ENCODE peak calls at places on chromosomes 6 and 20, in seven cellular contexts. B, J, C, I, V, O and A are unnamed samples.

GRCh38 chr6:52407467-52407866 is 12.7 kb upstream of the EFHC1 start:
- DNase-seq in V (peak; percentile 42), I (peak; percentile 75), C (peak; percentile 61), J (no peak), B (peak; percentile 77), O (peak; percentile 36), A (peak; percentile 84)

GRCh38 chr6:73200735-73201134 is 24.6 kb downstream of the KHDC1L start:
- DNase-seq in J (no peak), B (no peak), V (no peak), I (no peak), C (peak; percentile 6), O (no peak), A (no peak)

GRCh38 chr6:119881416-119881815 is 531.9 kb upstream of the MAN1A1 start:
- DNase-seq in C (no peak), I (no peak), V (peak; percentile 12), B (no peak), J (no peak), O (no peak), A (no peak)

GRCh38 chr6:105364243-105364642 is 38.6 kb downstream of the PREP start:
- DNase-seq in J (peak; percentile 97), V (no peak), I (no peak), B (no peak), O (no peak), C (no peak), A (no peak)

GRCh38 chr6:73388433-73388799 is 6.2 kb upstream of the DDX43 start:
- DNase-seq in O (no peak), I (no peak), C (no peak), B (no peak), J (no peak), V (no peak), A (no peak)

GRCh38 chr20:12047838-12048432 is 130.2 kb downstream of the BTBD3 start:
- DNase-seq in O (no peak), V (peak; percentile 39), J (no peak), B (no peak), I (no peak), C (peak; percentile 74), A (no peak)

GRCh38 chr6:130583268-130583667 is 217.5 kb downstream of the TMEM200A start:
- DNase-seq in J (no peak), B (peak; percentile 15), O (no peak), V (no peak), C (no peak), I (peak; percentile 17), A (no peak)

GRCh38 chr20:383889-384288 is 3.3 kb downstream of the TRIB3 start:
- DNase-seq in I (no peak), O (no peak), J (no peak), C (no peak), V (no peak), B (no peak), A (no peak)

GRCh38 chr6:28903686-28904085 is 20.1 kb downstream of the TRIM27 start:
- DNase-seq in V (no peak), C (no peak), I (no peak), J (no peak), O (no peak), B (no peak), A (no peak)

GRCh38 chr20:17709361-17710293 is 9.9 kb downstream of the BANF2 start:
- DNase-seq in I (no peak), V (no peak), O (no peak), J (no peak), B (no peak), C (no peak), A (no peak)

GRCh38 chr20:17712201-17712600 is 12.4 kb downstream of the BANF2 start:
- DNase-seq in C (no peak), I (no peak), V (no peak), B (no peak), J (no peak), O (no peak), A (no peak)

GRCh38 chr20:17708675-17709360 is 9.1 kb downstream of the BANF2 start:
- DNase-seq in V (no peak), I (no peak), J (no peak), C (peak; percentile 30), O (no peak), B (peak; percentile 15), A (no peak)

GRCh38 chr20:17712708-17713107 is 12.9 kb downstream of the BANF2 start:
- DNase-seq in I (no peak), V (peak; percentile 54), O (no peak), C (peak; percentile 84), B (no peak), J (no peak), A (no peak)

DNA sequence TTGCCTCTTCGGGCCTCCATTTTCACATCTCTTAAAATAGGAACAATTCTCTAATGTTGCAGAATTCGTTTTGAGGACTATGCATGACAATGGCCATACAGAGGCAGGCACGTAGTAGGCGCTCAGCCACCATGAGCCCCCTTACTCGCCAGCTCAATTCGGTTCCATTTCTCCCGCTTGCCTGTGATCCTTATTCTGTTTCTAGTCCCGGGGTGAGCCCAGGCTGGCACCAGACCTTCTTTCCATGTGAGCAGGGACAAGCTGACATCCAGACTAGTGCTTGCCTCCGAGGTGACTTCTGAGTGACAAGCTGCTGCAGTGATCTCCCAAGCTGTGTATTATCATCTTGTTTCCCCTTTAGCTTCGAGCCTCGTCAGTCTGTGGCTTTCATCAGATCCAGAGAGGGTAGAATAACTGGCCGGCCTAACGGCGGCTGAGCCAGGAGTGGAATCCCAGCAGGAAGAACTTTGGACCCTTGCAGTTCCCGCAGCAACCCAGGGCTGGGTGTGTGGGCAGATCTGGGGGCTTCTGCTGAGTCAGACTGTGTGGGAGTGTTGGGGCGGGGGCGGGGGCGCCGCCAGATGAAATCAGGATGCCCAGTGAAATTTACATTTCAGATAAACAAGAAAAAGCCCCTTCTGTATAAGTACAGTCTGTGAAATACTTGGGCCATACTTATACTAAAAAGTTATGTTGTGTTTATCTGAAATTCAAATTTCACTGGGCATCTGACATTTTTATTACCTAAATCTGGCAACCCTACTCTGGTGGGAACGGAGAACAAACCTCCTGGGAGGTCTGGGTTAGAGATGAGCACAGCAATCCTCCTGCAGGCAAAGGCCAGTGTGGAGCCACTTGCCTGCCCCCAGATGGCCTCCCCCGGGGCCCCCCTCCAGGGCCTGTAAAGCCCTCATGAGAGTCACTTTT is 10.9 kb downstream of the BANF2 start:
- DNase-seq in J (no peak), V (no peak), I (peak; percentile 15), O (no peak), C (peak; percentile 34), B (peak; percentile 14), A (no peak)
- H2AFZ ChIP-seq in J (no peak overlapping the region), V (peak overlapping the region; percentile 50), I (peak overlapping the region; percentile 97), O (peak overlapping the region; percentile 86), C (peak overlapping the region; percentile 64), B (peak overlapping the region; percentile 13), A (no peak overlapping the region)

DNA sequence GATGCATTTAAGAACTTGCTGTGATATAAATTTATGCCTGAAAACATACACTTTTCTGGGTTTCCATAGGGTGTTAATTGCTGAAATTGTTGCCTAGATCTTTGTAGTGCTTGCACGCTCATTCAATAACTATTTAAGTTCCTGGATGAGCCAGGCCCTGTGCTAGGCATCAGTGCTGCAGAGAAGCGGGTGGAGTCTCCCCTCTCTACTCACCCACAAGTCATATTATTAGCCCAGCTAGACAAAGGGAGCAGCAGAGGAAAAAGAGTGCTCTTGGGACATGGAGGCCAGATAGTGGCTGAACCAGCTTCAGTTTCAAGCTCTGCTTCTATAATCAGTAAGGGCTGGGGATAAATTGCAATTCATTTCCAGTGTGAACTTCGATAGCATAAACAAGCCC is 329.1 kb downstream of the TFAP2B start:
- DNase-seq in V (no peak), J (no peak), I (no peak), B (no peak), O (no peak), C (no peak), A (no peak)
- H2AFZ ChIP-seq in V (no peak overlapping the region), J (no peak overlapping the region), I (no peak overlapping the region), B (peak overlapping the region; percentile 19), O (peak overlapping the region; percentile 5), C (no peak overlapping the region), A (no peak overlapping the region)

GRCh38 chr6:111219785-111220184 is 132.5 kb downstream of the SLC16A10 start:
- DNase-seq in O (no peak), I (no peak), C (no peak), J (no peak), B (no peak), V (no peak), A (no peak)

GRCh38 chr6:111215134-111215533 is 127.8 kb downstream of the SLC16A10 start:
- DNase-seq in B (no peak), V (peak; percentile 33), O (no peak), J (no peak), I (no peak), C (no peak), A (no peak)

GRCh38 chr6:111222341-111222740 is 135.0 kb downstream of the SLC16A10 start:
- DNase-seq in O (no peak), V (no peak), C (no peak), J (no peak), I (no peak), B (no peak), A (no peak)

GRCh38 chr6:111221804-111222203 is 134.5 kb downstream of the SLC16A10 start:
- DNase-seq in J (no peak), V (no peak), C (no peak), I (no peak), B (peak; percentile 25), O (no peak), A (no peak)

DNA sequence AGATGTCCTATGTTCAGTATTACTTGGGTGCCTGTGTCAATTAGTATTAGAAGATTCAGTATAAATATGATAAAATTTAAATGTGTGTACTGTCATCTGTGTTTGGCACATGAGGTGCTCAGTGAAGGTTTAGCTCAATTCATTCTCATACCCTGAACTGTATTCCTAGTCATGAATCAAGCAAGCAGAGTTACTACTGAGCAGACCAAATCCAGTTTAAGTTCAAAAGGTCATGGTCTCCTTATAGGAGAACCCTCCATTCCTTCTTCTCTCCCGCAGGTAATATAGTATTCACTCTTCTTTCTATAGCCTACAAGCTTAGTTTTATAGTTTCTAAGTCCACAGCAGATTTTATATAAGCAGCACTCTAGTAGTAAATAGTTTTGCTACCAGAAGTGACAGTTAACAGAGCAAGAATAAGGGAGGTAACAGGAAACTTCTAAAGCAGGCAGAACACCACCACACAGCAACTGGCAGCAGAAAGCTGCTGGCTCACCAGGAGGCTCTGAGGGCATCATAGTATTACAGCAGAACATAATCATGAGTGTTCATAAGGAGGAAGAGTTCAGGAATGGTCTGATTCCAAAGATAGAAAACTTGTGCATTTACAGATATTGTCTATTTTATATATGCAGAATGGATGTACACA is 133.2 kb downstream of the SLC16A10 start:
- DNase-seq in C (no peak), B (no peak), O (no peak), V (no peak), J (no peak), I (no peak), A (no peak)
- H2AFZ ChIP-seq in C (no peak overlapping the region), B (no peak overlapping the region), O (no peak overlapping the region), V (no peak overlapping the region), J (no peak overlapping the region), I (no peak overlapping the region), A (no peak overlapping the region)

DNA sequence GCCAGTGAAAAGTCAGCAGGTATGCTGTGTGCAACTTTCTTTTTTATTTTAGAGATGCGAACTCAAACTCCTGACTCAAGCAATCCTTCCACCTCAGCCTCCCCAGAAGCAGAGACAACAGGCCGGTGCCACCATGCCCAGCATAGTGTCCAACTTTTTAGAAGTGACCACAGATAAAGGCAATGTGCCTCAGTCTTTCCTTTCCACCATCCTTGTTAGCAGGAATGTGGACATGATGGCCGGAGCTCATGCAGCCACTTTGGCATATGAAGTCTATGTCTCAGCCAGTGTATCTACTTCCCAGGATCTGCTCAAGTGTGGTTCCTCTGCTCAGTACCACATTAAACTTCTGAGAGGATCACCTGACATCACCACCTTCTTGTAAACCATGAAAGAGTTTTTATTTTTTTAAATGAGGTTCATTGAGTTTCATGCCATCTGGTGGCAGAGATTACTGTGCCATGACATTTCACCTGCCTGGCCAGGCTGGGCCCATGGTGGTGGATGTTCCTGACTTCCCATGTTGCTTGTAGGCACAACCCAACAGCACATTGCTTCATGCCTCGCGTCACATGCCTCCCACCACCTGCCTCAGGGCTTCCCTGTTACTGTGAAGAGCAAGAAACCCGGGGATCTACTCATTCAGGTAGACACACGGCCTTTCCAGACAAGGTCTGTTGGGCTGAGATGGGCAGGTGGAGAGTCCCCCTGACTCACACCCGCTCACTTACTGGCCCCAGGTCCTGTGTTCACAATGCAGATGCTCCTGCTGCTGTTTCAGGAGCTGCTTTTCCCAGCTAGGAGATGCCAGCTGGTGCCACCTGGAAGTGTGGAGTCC is 216.5 kb downstream of the LY86 start:
- DNase-seq in I (no peak), B (no peak), O (no peak), V (no peak), J (no peak), C (no peak), A (no peak)
- H2AFZ ChIP-seq in I (no peak overlapping the region), B (no peak overlapping the region), O (no peak overlapping the region), V (no peak overlapping the region), J (no peak overlapping the region), C (no peak overlapping the region), A (no peak overlapping the region)